ENCODE peak calls at places on chromosome 18, in four cellular contexts. U is bronchial epithelial cell; M is CD4-positive, CD25-positive, alpha-beta regulatory T cell; G is esophagus squamous epithelium. Z is an unnamed sample.

GRCh38 chr18:40813116-40813515 is 1141.9 kb upstream of the PIK3C3 start:
- DNase-seq in G (no peak), U (peak; percentile 8), M (no peak), Z (no peak)

GRCh38 chr18:12086249-12086648 is 7.4 kb upstream of the ANKRD62 start:
- DNase-seq in G (no peak), U (no peak), M (no peak), Z (no peak)

GRCh38 chr18:6547476-6547875 is 132.8 kb upstream of the L3MBTL4 start:
- DNase-seq in M (no peak), U (peak; percentile 57), G (no peak), Z (no peak)

GRCh38 chr18:27007880-27008279 is 142.4 kb upstream of the AQP4 start:
- DNase-seq in M (no peak), G (no peak), U (peak; percentile 5), Z (no peak)

GRCh38 chr18:33135951-33136660 is 304.4 kb downstream of the CCDC178 start:
- DNase-seq in G (no peak), U (no peak), M (no peak), Z (no peak)

GRCh38 chr18:35406666-35407065 is 29.5 kb upstream of the ZNF396 start:
- DNase-seq in U (peak; percentile 74), M (no peak), G (no peak), Z (no peak)

GRCh38 chr18:44238449-44238848 is 442.2 kb upstream of the SETBP1 start:
- DNase-seq in M (no peak), G (no peak), U (peak; percentile 34), Z (no peak)

GRCh38 chr18:9475643-9476580 is 599 bp downstream of the RALBP1 start:
- DNase-seq in G (no peak), U (peak; percentile 49), M (peak; percentile 67), Z (no peak)

GRCh38 chr18:78638889-78639596 is 340.6 kb upstream of the SALL3 start:
- DNase-seq in M (no peak), G (no peak), U (peak; percentile 13), Z (no peak)

GRCh38 chr18:35577045-35577848 is 4.3 kb upstream of the GALNT1 start:
- DNase-seq in G (no peak), U (peak; percentile 33), M (peak; percentile 49), Z (no peak)

GRCh38 chr18:50297621-50298442 is 10.3 kb upstream of the CXXC1 start:
- DNase-seq in M (peak; percentile 89), G (peak; percentile 32), U (peak; percentile 56), Z (no peak)
- H3K4me3 ChIP-seq in M (peak overlapping the region; percentile 72), G (peak overlapping the region; percentile 40), U (peak overlapping the region; percentile 29), Z (no peak overlapping the region)

GRCh38 chr18:55501594-55502345 is 86.2 kb downstream of the TCF4 start:
- DNase-seq in M (no peak), G (no peak), U (no peak), Z (no peak)
- H3K4me3 ChIP-seq in M (no peak overlapping the region), G (no peak overlapping the region), U (no peak overlapping the region), Z (no peak overlapping the region)

GRCh38 chr18:56901919-56902318 is 245.0 kb upstream of the BOD1L2 start:
- DNase-seq in U (no peak), M (no peak), G (no peak), Z (no peak)

GRCh38 chr18:56903686-56904085 is 243.2 kb upstream of the BOD1L2 start:
- DNase-seq in U (no peak), G (no peak), M (no peak), Z (no peak)

GRCh38 chr18:56902653-56903052 is 244.2 kb upstream of the BOD1L2 start:
- DNase-seq in G (no peak), M (no peak), U (peak; percentile 58), Z (no peak)

GRCh38 chr18:56899660-56900059 is 247.2 kb upstream of the BOD1L2 start:
- DNase-seq in G (no peak), U (no peak), M (no peak), Z (no peak)

DNA sequence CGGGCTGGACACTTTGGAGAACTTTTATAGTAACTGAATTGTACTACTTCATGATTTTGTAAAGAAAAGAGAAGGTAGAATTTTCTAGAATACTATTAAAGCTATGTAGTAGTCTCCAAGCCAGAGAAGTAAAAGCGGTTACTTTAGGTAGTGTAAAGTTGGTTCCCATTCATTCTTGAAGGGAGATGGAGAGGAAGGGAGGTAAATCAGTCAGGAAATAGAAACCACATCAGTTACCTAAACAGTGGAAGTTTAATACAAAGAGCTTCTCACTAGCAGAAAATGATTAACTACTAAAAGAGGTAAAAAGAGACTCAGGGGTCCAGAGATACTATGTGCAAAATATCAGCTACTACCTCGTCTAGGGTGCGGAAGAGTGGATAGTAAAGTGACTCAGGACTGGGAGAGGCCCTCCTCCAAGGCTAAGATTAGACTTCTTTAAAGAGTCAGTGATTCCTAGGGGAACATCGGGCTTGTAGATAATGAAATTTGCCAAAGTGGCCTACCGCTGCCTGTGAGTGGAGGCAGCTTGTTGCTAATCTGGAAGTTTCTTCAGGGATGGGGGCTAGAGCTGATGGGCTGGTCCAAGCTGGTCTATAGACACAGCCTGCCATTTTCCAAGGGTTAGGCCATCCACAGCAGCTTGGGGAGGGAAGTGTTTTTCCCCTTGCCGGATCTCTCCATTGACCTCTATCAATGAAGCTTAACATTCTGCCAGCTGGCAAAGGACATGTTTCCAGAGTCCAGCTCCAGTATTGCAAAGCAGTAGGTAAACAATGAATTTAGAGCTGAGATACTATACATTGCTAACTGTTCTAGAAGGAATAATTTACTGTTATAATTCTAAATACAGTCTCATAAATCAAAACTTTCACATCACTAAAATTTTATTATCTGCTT is 246.4 kb upstream of the BOD1L2 start:
- DNase-seq in U (no peak), G (no peak), M (peak; percentile 2), Z (no peak)
- H3K4me3 ChIP-seq in U (no peak overlapping the region), G (no peak overlapping the region), M (no peak overlapping the region), Z (no peak overlapping the region)

GRCh38 chr18:58867281-58867961 is 2.7 kb downstream of the ZNF532 start:
- DNase-seq in M (no peak), U (peak; percentile 91), G (no peak), Z (no peak)
- H3K4me3 ChIP-seq in M (no peak overlapping the region), U (no peak overlapping the region), G (no peak overlapping the region), Z (no peak overlapping the region)

GRCh38 chr18:79756143-79756500 is 41.6 kb upstream of the KCNG2 start:
- DNase-seq in U (no peak), G (no peak), M (no peak), Z (no peak)
- H3K4me3 ChIP-seq in U (no peak overlapping the region), G (no peak overlapping the region), M (no peak overlapping the region), Z (no peak overlapping the region)

GRCh38 chr18:56987236-56987635 is 159.7 kb upstream of the BOD1L2 start:
- DNase-seq in U (no peak), M (no peak), G (no peak), Z (no peak)

GRCh38 chr18:56983275-56983992 is 163.5 kb upstream of the BOD1L2 start:
- DNase-seq in G (no peak), U (no peak), M (no peak), Z (no peak)

GRCh38 chr18:56984731-56985130 is 162.2 kb upstream of the BOD1L2 start:
- DNase-seq in U (no peak), M (no peak), G (no peak), Z (no peak)

GRCh38 chr18:56988022-56988421 is 158.9 kb upstream of the BOD1L2 start:
- DNase-seq in M (no peak), G (no peak), U (no peak), Z (no peak)

DNA sequence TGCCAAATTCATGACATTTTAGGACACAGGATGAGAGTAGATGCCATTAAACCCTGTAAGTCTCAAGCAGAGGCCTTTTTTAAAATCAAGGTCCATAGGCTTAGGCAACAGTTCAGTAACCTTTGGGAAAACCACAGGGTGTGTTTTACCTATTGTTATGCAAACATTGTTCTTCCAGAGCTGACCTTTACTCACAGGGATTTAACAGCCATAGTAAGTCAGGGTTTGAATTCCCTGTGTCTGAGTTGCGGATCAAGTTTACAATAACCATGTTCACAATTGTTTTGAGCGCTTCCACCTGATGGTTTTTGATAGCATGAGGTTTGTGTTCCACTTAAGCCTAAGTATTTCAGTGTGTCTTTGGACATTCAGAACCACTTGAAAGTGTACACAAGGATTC is 160.1 kb upstream of the BOD1L2 start:
- DNase-seq in G (no peak), M (no peak), U (no peak), Z (no peak)
- H3K4me3 ChIP-seq in G (no peak overlapping the region), M (no peak overlapping the region), U (no peak overlapping the region), Z (no peak overlapping the region)

GRCh38 chr18:23460285-23461273 is 7.5 kb downstream of the RIOK3 start:
- DNase-seq in G (no peak), U (no peak), M (no peak), Z (peak; percentile 34)
- H3K4me3 ChIP-seq in G (no peak overlapping the region), U (no peak overlapping the region), M (peak overlapping the region; percentile 10), Z (no peak overlapping the region)

GRCh38 chr18:74282359-74283254 is 9.2 kb downstream of the CYB5A start:
- DNase-seq in G (no peak), M (no peak), U (no peak), Z (peak; percentile 44)

GRCh38 chr18:74283646-74284045 is 8.1 kb downstream of the CYB5A start:
- DNase-seq in U (no peak), M (no peak), G (no peak), Z (no peak)

GRCh38 chr18:74283255-74283554 is 8.6 kb downstream of the CYB5A start:
- DNase-seq in U (peak; percentile 62), M (no peak), G (no peak), Z (no peak)

GRCh38 chr18:74286106-74286856 is 5.5 kb downstream of the CYB5A start:
- DNase-seq in U (no peak), M (no peak), G (no peak), Z (no peak)

GRCh38 chr18:74284501-74285004 is 7.2 kb downstream of the CYB5A start:
- DNase-seq in U (no peak), G (no peak), M (no peak), Z (no peak)
- H3K4me3 ChIP-seq in U (no peak overlapping the region), G (no peak overlapping the region), M (no peak overlapping the region), Z (no peak overlapping the region)

Z was measured in Caco-2.